ENCODE peak calls at places on chromosomes 13 and 19, in five cellular contexts. J, M, B, S and O are unnamed samples. For H3K27me3, the result is how much of the 10 kb centered on the place peaks cover.

GRCh38 chr13:52617070-52618060 is 24.9 kb upstream of the HNRNPA1L2 start:
- DNase-seq in J (peak), M (peak), B (peak), S (peak), O (peak)

GRCh38 chr13:46160474-46161066 is 21.4 kb downstream of the LCP1 start:
- DNase-seq in J (no peak), M (no peak), B (peak), S (no peak), O (no peak)

GRCh38 chr19:48194041-48194871 is 23.8 kb downstream of the ZSWIM9 start:
- DNase-seq in J (peak), M (no peak), B (no peak), S (no peak), O (no peak)

GRCh38 chr13:74062933-74063332 is 71.3 kb downstream of the KLF12 start:
- DNase-seq in J (peak), M (peak), B (no peak), S (no peak), O (peak)

GRCh38 chr19:31013391-31013975 is 335.8 kb downstream of the TSHZ3 start:
- DNase-seq in J (no peak), M (no peak), B (no peak), S (no peak), O (no peak)

GRCh38 chr13:80399340-80400163 is 58.6 kb upstream of the SPRY2 start:
- DNase-seq in J (peak), M (no peak), B (no peak), S (peak), O (no peak)

GRCh38 chr13:40985596-40986327 is 33.4 kb downstream of the ELF1 start:
- DNase-seq in J (no peak), M (no peak), B (no peak), S (no peak), O (no peak)

GRCh38 chr13:47066261-47066660 is 169.4 kb upstream of the HTR2A start:
- DNase-seq in J (no peak), M (no peak), B (no peak), S (no peak), O (no peak)

GRCh38 chr13:110634558-110634957 is 19.2 kb downstream of the NAXD start:
- DNase-seq in J (no peak), M (no peak), B (no peak), S (no peak), O (no peak)

GRCh38 chr19:15643387-15643786 is 2.7 kb downstream of the CYP4F3 start:
- DNase-seq in J (no peak), M (no peak), B (no peak), S (no peak), O (no peak)

GRCh38 chr19:52200044-52200443 is 10.2 kb downstream of the PPP2R1A start:
- DNase-seq in J (no peak), M (peak), B (no peak), S (peak), O (no peak)

GRCh38 chr19:10946964-10947657 is 13.7 kb upstream of the SMARCA4 start:
- DNase-seq in J (no peak), M (no peak), B (no peak), S (no peak), O (no peak)

GRCh38 chr19:55537741-55538111 is 793 bp upstream of the SBK2 start:
- DNase-seq in J (no peak), M (no peak), B (no peak), S (no peak), O (no peak)

GRCh38 chr13:48564046-48564445 is 31.2 kb upstream of the RCBTB2 start:
- DNase-seq in J (no peak), M (no peak), B (no peak), S (no peak), O (no peak)

DNA sequence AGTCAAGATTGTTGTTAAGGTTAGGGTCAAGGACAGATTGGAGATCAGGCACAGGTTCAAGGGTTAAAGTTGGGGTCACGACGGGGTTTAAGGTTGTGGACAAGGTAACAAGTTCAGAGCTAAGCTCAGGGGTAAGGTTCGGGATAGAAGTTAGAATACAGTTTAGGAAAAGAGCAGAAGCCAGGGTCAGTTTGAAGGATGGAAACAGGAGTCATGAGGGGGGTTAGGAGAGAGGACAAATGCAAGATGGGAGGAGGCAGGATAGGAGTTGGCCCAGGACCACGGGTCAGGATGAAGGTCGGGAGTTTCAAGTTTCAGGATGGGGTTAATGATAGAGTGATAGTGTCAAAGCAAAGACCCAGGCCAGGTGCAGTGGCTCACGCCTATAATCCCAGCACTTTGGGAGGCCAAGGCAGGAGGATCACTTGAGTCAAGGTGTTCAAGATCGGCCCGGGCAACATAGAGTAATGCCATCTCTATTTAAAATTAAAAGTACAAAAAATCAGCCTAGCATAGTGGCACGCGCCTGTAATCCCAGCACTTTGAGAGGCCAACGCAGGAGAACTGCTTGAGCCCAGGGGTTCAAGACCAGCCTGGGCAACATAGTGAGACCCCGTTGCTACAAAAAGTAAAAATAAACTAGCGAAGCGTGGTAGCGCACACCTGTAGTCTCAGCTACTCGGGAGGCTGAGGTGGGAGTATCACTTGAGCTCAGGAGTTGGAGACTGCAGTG is 7.7 kb downstream of the NPHS1 start:
- DNase-seq in J (no peak), M (no peak), B (no peak), S (no peak), O (no peak)
- H3K4me3 ChIP-seq in J (no peak), M (no peak), B (no peak), S (no peak), O (no peak)

GRCh38 chr19:13503570-13504235 is 2.6 kb downstream of the CACNA1A start:
- DNase-seq in J (no peak), M (no peak), B (no peak), S (no peak), O (no peak)
- H3K27ac ChIP-seq in J (no peak), M (no peak), B (no peak), S (no peak), O (no peak)

GRCh38 chr19:42068756-42069571 is 1.0 kb downstream of the GRIK5 start:
- DNase-seq in J (no peak), M (no peak), B (no peak), S (no peak), O (no peak)

GRCh38 chr19:42069619-42070293 is at the start of gene GRIK5:
- DNase-seq in J (no peak), M (no peak), B (no peak), S (no peak), O (no peak)

GRCh38 chr19:42067315-42067888 is 2.6 kb downstream of the GRIK5 start:
- DNase-seq in J (no peak), M (no peak), B (no peak), S (no peak), O (no peak)

GRCh38 chr19:42066075-42066754 is 3.8 kb downstream of the GRIK5 start:
- DNase-seq in J (no peak), M (no peak), B (no peak), S (no peak), O (no peak)

DNA sequence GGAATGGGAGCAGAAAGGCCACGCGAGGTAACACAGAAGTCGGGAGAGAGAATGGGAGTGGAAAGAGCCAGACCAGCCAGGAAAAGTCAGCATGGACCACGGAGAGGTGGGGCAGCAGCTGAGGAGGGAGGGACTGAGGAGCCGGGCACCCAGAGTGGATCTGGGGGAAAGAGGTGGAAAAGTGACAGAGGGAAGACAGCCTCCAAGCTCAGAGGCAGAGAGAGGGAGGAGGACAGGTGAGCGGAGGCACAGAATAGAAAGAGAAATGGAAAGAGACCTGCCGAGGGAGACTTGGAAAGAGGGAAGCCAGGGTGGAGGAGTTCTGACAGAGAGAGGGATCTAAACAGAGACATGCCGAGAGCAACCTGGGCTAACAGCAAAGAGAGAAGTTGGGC is 1.6 kb downstream of the GRIK5 start:
- DNase-seq in J (no peak), M (no peak), B (no peak), S (no peak), O (no peak)
- H3K27me3 ChIP-seq in J (under half), M (under half), B (under half), S (under half), O (under half)

DNA sequence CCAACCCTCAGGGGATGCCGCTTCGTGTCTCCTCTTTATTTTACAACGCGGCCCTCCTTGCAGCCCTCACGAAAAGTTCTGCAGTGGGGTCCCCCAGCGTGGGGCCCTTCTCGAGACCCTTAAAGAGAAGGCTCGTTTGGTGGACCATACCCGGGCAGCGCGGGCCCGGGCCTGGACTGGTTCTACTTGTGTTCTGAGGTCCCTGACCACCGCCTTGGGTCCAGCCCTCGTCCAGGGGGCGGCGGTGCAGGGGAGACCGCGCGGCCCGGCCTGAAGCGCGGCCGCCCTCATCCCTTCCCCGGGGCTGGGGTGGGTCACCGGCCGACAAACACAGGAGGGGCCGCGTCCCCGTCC is 400 bp upstream of the SERP2 start:
- DNase-seq in J (no peak), M (no peak), B (no peak), S (no peak), O (no peak)
- H3K4me3 ChIP-seq in J (no peak), M (peak), B (peak), S (peak), O (peak)

GRCh38 chr19:35211545-35212230 is 16.9 kb downstream of the FAM187B start:
- DNase-seq in J (peak), M (peak), B (no peak), S (peak), O (no peak)
- H3K27ac ChIP-seq in J (peak), M (peak), B (no peak), S (peak), O (no peak)

DNA sequence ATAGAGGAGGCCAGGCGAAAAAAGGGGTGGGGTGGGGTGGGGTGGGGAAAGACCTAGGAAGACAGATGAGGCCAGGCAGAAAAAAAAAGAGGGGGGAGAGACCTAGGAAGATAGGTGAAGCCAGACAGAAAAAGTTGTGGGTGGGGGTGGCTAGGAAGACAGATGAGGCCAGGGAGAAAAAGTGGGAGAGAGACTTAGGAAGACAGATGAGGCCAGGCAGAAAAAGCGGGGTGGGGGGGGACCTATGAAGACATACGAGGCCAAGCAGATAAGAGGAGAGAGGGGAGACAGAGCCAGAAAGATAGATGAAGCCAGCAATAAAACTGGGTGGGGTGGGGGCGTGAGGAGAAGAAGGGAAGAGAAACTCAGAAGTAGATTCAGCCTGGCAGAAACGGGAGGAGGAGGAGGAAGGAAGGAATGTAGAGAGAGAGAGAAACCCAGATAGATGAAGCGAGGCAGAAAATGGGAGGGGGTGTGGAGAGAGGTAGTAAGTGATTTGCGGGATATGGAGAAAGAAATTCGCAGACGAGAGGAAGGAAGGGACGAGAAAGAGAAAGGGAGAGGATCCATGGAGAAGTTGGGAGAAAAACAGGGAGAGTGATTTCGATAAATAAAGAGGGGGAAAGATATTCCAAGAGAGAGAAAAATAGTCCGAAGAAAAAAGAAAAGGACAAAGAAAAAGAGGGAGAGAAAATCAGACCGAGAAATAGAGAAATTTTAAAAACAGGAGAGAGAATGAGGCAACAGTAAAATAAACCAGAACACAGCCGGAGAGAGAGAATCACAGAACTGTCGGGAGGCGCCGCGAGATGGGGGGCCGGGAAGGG is 12.2 kb upstream of the CACNG6 start:
- DNase-seq in J (no peak), M (no peak), B (no peak), S (no peak), O (no peak)
- H3K27me3 ChIP-seq in J (under half), M (under half), B (under half), S (half or more), O (under half)

GRCh38 chr13:94712287-94712811 is at the start of gene SOX21:
- DNase-seq in J (no peak), M (no peak), B (no peak), S (no peak), O (no peak)
- H3K4me3 ChIP-seq in J (no peak), M (peak), B (peak), S (peak), O (peak)

GRCh38 chr19:50640368-50640767 is 687 bp upstream of the SYT3 start:
- DNase-seq in J (no peak), M (no peak), B (no peak), S (no peak), O (no peak)

GRCh38 chr19:50644315-50644915 is 4.7 kb upstream of the SYT3 start:
- DNase-seq in J (no peak), M (no peak), B (no peak), S (no peak), O (no peak)

GRCh38 chr19:50636317-50637085 is 3.2 kb downstream of the SYT3 start:
- DNase-seq in J (no peak), M (no peak), B (no peak), S (no peak), O (no peak)

GRCh38 chr19:50638576-50638975 is 1.1 kb downstream of the SYT3 start:
- DNase-seq in J (no peak), M (no peak), B (no peak), S (no peak), O (no peak)

DNA sequence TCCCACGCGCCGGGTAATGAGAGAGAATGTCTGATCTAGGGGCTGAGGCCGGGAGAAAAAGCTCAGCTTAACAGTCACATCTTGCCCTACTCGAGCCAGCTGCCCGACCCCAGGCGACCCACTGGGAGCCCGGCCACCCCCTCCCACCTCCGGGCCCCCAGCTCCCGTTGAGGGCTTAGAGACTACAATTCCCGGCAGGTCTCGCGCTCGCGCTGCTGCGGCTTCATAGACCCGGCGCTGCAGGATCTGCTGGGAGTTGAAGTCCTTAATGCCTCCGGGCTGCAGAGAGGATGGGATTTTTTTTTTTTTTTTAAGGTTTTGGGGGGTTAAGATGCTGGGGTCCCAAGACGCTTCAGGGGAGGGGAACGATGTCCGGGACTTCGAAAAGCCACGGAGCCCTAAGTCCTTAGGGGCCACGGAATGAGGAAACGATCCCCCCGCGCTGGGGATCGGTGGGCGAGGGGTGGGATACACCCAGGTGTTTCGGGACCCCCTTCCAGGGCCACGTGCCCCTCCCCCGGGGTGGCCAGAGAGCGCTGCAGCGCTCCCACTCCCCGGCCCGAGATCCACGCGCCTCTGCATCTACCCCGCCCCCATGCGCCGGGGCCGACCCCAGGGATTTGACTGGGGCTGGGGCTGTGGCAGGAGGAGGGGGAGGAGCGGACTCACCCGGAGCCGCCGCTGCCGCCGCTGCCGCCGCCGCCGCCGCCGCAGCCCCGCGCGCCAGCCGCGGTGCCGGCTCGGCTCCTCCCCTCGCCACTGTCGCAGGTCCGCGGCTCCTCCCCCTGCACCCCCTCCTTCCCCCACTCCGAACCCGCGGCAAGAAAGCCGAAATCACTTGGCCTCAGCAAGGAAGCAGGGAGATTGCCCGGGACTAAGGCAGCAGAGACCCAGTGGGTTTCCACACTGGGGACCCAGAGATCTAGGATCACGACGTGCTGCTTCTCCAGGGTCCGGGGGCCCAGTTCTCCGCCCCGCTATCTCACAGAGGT is at the start of gene SYT3:
- DNase-seq in J (no peak), M (no peak), B (peak), S (no peak), O (peak)
- H3K27ac ChIP-seq in J (peak), M (no peak), B (peak), S (no peak), O (peak)